ENCODE peak calls at places on chromosome 21, in six cellular contexts. One of them, this sample, is unnamed.

GRCh38 chr21:43299441-43300277 is 127.3 kb downstream of the SIK1 start:
- DNase-seq in psoas muscle: peak; percentile 49
- DNase-seq in BJ: no peak
- DNase-seq in fibroblast of the aortic adventitia: no peak
- DNase-seq in astrocyte of the spinal cord: no peak
- DNase-seq in fibroblast of mammary gland: no peak
- DNase-seq in this sample: no peak

GRCh38 chr21:44926364-44927101 is 5.8 kb upstream of the ITGB2 start:
- DNase-seq in psoas muscle: peak; percentile 50
- DNase-seq in BJ: no peak
- DNase-seq in fibroblast of the aortic adventitia: peak; percentile 60
- DNase-seq in astrocyte of the spinal cord: no peak
- DNase-seq in fibroblast of mammary gland: peak; percentile 72
- DNase-seq in this sample: no peak

GRCh38 chr21:45801989-45802388 is 158.5 kb downstream of the PCBP3 start:
- DNase-seq in psoas muscle: no peak
- DNase-seq in BJ: no peak
- DNase-seq in fibroblast of the aortic adventitia: no peak
- DNase-seq in astrocyte of the spinal cord: no peak
- DNase-seq in fibroblast of mammary gland: no peak
- DNase-seq in this sample: no peak

GRCh38 chr21:39189857-39190604 is 6.8 kb upstream of the PSMG1 start:
- DNase-seq in psoas muscle: no peak
- DNase-seq in BJ: peak; percentile 37
- DNase-seq in fibroblast of the aortic adventitia: peak; percentile 38
- DNase-seq in astrocyte of the spinal cord: peak; percentile 79
- DNase-seq in fibroblast of mammary gland: peak; percentile 56
- DNase-seq in this sample: no peak

GRCh38 chr21:44529503-44530125 is 10.4 kb downstream of the KRTAP10-1 start:
- DNase-seq in psoas muscle: peak; percentile 32
- DNase-seq in BJ: no peak
- DNase-seq in fibroblast of the aortic adventitia: no peak
- DNase-seq in astrocyte of the spinal cord: no peak
- DNase-seq in fibroblast of mammary gland: no peak
- DNase-seq in this sample: no peak

GRCh38 chr21:43600642-43601397 is 58.5 kb downstream of the HSF2BP start:
- DNase-seq in psoas muscle: no peak
- DNase-seq in BJ: peak; percentile 73
- DNase-seq in fibroblast of the aortic adventitia: peak; percentile 92
- DNase-seq in astrocyte of the spinal cord: peak; percentile 96
- DNase-seq in fibroblast of mammary gland: peak; percentile 78
- DNase-seq in this sample: no peak

GRCh38 chr21:44547656-44548331 is 3.5 kb downstream of the KRTAP10-2 start:
- DNase-seq in psoas muscle: no peak
- DNase-seq in BJ: no peak
- DNase-seq in fibroblast of the aortic adventitia: no peak
- DNase-seq in astrocyte of the spinal cord: no peak
- DNase-seq in fibroblast of mammary gland: no peak
- DNase-seq in this sample: no peak

GRCh38 chr21:44793269-44794030 is 8.2 kb downstream of the UBE2G2 start:
- DNase-seq in psoas muscle: peak; percentile 64
- DNase-seq in BJ: no peak
- DNase-seq in fibroblast of the aortic adventitia: peak; percentile 72
- DNase-seq in astrocyte of the spinal cord: peak; percentile 62
- DNase-seq in fibroblast of mammary gland: peak; percentile 66
- DNase-seq in this sample: peak; percentile 55

GRCh38 chr21:45330075-45330781 is 42.5 kb upstream of the POFUT2 start:
- DNase-seq in psoas muscle: peak; percentile 61
- DNase-seq in BJ: peak; percentile 46
- DNase-seq in fibroblast of the aortic adventitia: peak; percentile 71
- DNase-seq in astrocyte of the spinal cord: peak; percentile 84
- DNase-seq in fibroblast of mammary gland: peak; percentile 80
- DNase-seq in this sample: no peak

GRCh38 chr21:45069711-45070110 is 4.7 kb upstream of the ADARB1 start:
- DNase-seq in psoas muscle: no peak
- DNase-seq in BJ: no peak
- DNase-seq in fibroblast of the aortic adventitia: no peak
- DNase-seq in astrocyte of the spinal cord: no peak
- DNase-seq in fibroblast of mammary gland: no peak
- DNase-seq in this sample: no peak

GRCh38 chr21:42440187-42440792 is 36.6 kb downstream of the UBASH3A start:
- DNase-seq in psoas muscle: no peak
- DNase-seq in BJ: no peak
- DNase-seq in fibroblast of the aortic adventitia: no peak
- DNase-seq in astrocyte of the spinal cord: no peak
- DNase-seq in fibroblast of mammary gland: no peak
- DNase-seq in this sample: no peak

DNA sequence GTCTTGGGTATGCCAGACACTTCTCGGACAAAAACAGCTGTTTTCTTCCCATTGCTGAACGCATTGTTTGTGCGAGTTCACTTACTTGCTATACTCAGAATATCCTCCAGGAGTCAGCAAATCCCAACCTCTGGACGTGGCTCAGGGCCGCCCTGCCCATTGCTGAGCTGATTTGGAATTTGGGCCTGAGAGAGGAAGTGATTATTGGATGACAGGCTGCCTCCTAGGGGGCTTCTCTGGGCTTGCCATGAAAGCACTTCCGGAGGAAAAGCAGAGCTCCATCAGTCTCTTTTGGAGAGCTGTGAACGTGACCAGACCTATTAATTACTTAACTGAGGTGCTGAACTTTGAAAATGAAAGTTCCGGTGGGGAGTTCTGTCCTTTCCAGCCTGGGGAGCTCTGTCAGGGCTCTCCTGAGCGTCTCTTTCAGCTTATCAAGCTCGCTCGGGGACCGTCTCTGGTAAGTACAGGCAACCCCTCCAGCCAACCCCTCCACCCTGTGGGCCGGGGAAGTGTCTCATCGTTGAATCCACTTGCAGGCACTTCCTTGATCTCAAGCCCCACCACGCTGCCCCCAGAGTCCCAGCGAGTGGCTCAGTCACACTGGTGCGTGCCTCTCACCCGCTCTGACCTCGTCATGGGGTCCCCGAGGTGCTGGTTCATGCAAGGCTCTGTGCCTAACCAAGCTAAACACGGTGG is 76.9 kb downstream of the CLIC6 start:
- DNase-seq in psoas muscle: peak; percentile 81
- DNase-seq in BJ: no peak
- DNase-seq in fibroblast of the aortic adventitia: peak; percentile 91
- DNase-seq in astrocyte of the spinal cord: peak; percentile 87
- DNase-seq in fibroblast of mammary gland: peak; percentile 88
- DNase-seq in this sample: peak; percentile 76
- TF ChIP-seq CTCF in psoas muscle: peak; percentile 93
- TF ChIP-seq CTCF in BJ: peak; percentile 87
- TF ChIP-seq CTCF in fibroblast of the aortic adventitia: peak; percentile 85
- TF ChIP-seq CTCF in astrocyte of the spinal cord: peak; percentile 87
- TF ChIP-seq CTCF in fibroblast of mammary gland: peak; percentile 93
- TF ChIP-seq CTCF in this sample: peak; percentile 86

DNA sequence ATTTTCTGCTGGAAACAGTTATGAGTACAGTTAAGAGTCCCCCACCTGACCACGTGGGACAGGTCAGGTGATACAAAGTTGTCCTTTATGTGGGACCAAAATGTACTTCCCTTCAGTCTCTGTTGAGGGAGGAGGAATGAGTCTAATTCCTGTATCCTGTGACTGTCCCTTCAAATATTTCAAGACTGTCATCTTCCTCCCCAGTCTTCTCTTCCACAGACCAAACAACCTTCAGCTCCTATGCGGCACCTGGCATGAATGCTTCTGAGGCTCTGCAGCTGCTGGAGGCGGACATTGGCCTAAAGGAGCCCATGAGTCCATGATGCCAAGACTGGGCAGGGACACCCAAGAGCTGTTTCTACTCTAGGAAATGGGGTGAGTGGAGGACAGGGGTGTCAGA is 72.1 kb upstream of the SIM2 start:
- DNase-seq in psoas muscle: no peak
- DNase-seq in BJ: no peak
- DNase-seq in fibroblast of the aortic adventitia: no peak
- DNase-seq in astrocyte of the spinal cord: no peak
- DNase-seq in fibroblast of mammary gland: no peak
- DNase-seq in this sample: no peak
- TF ChIP-seq CTCF in psoas muscle: no peak
- TF ChIP-seq CTCF in BJ: no peak
- TF ChIP-seq CTCF in fibroblast of the aortic adventitia: no peak
- TF ChIP-seq CTCF in astrocyte of the spinal cord: no peak
- TF ChIP-seq CTCF in fibroblast of mammary gland: no peak
- TF ChIP-seq CTCF in this sample: no peak

GRCh38 chr21:36747114-36747814 is 48.3 kb downstream of the SIM2 start:
- DNase-seq in psoas muscle: no peak
- DNase-seq in BJ: no peak
- DNase-seq in fibroblast of the aortic adventitia: no peak
- DNase-seq in astrocyte of the spinal cord: no peak
- DNase-seq in fibroblast of mammary gland: no peak
- DNase-seq in this sample: peak; percentile 31
- TF ChIP-seq CTCF in psoas muscle: no peak
- TF ChIP-seq CTCF in BJ: no peak
- TF ChIP-seq CTCF in fibroblast of the aortic adventitia: no peak
- TF ChIP-seq CTCF in astrocyte of the spinal cord: no peak
- TF ChIP-seq CTCF in fibroblast of mammary gland: no peak
- TF ChIP-seq CTCF in this sample: no peak

GRCh38 chr21:18951291-18952038 is 547.9 kb upstream of the TMPRSS15 start:
- DNase-seq in psoas muscle: no peak
- DNase-seq in BJ: no peak
- DNase-seq in fibroblast of the aortic adventitia: no peak
- DNase-seq in astrocyte of the spinal cord: peak; percentile 12
- DNase-seq in fibroblast of mammary gland: peak; percentile 0
- DNase-seq in this sample: peak; percentile 52
- TF ChIP-seq CTCF in psoas muscle: no peak
- TF ChIP-seq CTCF in BJ: no peak
- TF ChIP-seq CTCF in fibroblast of the aortic adventitia: no peak
- TF ChIP-seq CTCF in astrocyte of the spinal cord: peak; percentile 52
- TF ChIP-seq CTCF in fibroblast of mammary gland: no peak
- TF ChIP-seq CTCF in this sample: peak; percentile 63

GRCh38 chr21:26766826-26767325 is 78.3 kb downstream of the ADAMTS1 start:
- DNase-seq in psoas muscle: no peak
- DNase-seq in BJ: no peak
- DNase-seq in fibroblast of the aortic adventitia: no peak
- DNase-seq in astrocyte of the spinal cord: no peak
- DNase-seq in fibroblast of mammary gland: no peak
- DNase-seq in this sample: no peak
- TF ChIP-seq CTCF in psoas muscle: no peak
- TF ChIP-seq CTCF in BJ: no peak
- TF ChIP-seq CTCF in fibroblast of the aortic adventitia: no peak
- TF ChIP-seq CTCF in astrocyte of the spinal cord: no peak
- TF ChIP-seq CTCF in fibroblast of mammary gland: no peak
- TF ChIP-seq CTCF in this sample: no peak

DNA sequence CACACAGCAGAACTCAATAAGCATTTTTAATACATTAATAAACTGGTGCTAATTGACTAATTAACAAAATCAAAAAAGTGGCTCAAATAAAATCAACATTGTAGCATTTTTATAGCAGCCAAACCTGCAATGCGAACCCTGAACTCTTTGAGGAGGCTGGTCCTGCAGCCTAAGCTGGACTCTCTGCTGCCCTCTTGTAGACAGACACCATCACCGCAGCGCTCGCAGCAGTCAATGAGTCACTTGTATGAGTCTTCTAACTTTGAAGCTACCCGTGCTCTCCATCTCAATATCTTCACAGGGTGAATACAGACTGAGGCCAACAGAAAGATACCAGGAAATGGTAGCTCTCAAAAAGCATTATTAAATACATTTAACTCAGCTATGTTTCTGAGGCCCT is 9.7 kb upstream of the KRTAP7-1 start:
- DNase-seq in psoas muscle: no peak
- DNase-seq in BJ: no peak
- DNase-seq in fibroblast of the aortic adventitia: no peak
- DNase-seq in astrocyte of the spinal cord: no peak
- DNase-seq in fibroblast of mammary gland: peak; percentile 18
- DNase-seq in this sample: peak; percentile 60
- TF ChIP-seq CTCF in psoas muscle: no peak
- TF ChIP-seq CTCF in BJ: no peak
- TF ChIP-seq CTCF in fibroblast of the aortic adventitia: no peak
- TF ChIP-seq CTCF in astrocyte of the spinal cord: peak; percentile 19
- TF ChIP-seq CTCF in fibroblast of mammary gland: peak; percentile 22
- TF ChIP-seq CTCF in this sample: peak; percentile 65

DNA sequence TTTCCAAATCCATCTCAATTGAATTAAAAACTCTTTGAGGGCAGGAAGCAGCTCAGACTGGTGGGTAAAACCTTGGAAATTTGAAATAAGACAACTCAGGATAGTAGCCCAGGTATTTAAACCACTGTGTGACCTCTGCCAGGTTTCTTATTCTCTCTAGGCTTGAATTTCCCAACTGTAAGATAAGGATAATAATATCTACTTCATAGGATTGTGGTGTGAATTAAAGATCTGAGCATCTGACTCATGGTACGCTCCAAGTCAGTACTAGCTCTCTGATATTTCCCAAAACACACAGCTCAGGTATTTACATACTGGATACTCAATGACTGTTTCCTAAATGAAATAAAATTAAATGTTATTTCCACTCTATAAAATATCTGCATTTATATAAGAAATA is 337.2 kb downstream of the LTN1 start:
- DNase-seq in psoas muscle: no peak
- DNase-seq in BJ: no peak
- DNase-seq in fibroblast of the aortic adventitia: no peak
- DNase-seq in astrocyte of the spinal cord: no peak
- DNase-seq in fibroblast of mammary gland: no peak
- DNase-seq in this sample: no peak
- TF ChIP-seq CTCF in psoas muscle: no peak
- TF ChIP-seq CTCF in BJ: no peak
- TF ChIP-seq CTCF in fibroblast of the aortic adventitia: no peak
- TF ChIP-seq CTCF in astrocyte of the spinal cord: no peak
- TF ChIP-seq CTCF in fibroblast of mammary gland: no peak
- TF ChIP-seq CTCF in this sample: no peak

This sample was measured in endothelial cell.